ENCODE peak calls at places on chromosomes 6 and 20, in seven cellular contexts. N, L, E, X, O, H and K are unnamed samples.

GRCh38 chr6:12105271-12105670 is 93.2 kb downstream of the HIVEP1 start:
- DNase-seq in N (no peak), L (no peak), E (no peak), X (no peak), O (no peak), H (no peak), K (no peak)

GRCh38 chr6:81790034-81790433 is 37.6 kb upstream of the TENT5A start:
- DNase-seq in N (no peak), L (no peak), E (no peak), X (no peak), O (no peak), H (no peak), K (no peak)

GRCh38 chr6:137240168-137240567 is 21.0 kb upstream of the IFNGR1 start:
- DNase-seq in N (peak; percentile 54), L (no peak), E (peak; percentile 65), X (peak; percentile 98), O (no peak), H (no peak), K (no peak)

GRCh38 chr20:62215020-62215990 is 4.8 kb downstream of the HRH3 start:
- DNase-seq in N (no peak), L (no peak), E (no peak), X (no peak), O (no peak), H (no peak), K (no peak)

GRCh38 chr6:17381429-17382147 is 11.8 kb upstream of the CAP2 start:
- DNase-seq in N (no peak), L (no peak), E (no peak), X (peak; percentile 51), O (no peak), H (no peak), K (no peak)

GRCh38 chr6:75094614-75095321 is 111.1 kb downstream of the COL12A1 start:
- DNase-seq in N (no peak), L (no peak), E (no peak), X (peak; percentile 77), O (no peak), H (no peak), K (no peak)

GRCh38 chr20:54573838-54574237 is 98.4 kb downstream of the DOK5 start:
- DNase-seq in N (peak; percentile 32), L (no peak), E (no peak), X (no peak), O (no peak), H (no peak), K (peak; percentile 53)

GRCh38 chr20:10157539-10157938 is 61.1 kb upstream of the SNAP25 start:
- DNase-seq in N (no peak), L (no peak), E (no peak), X (no peak), O (no peak), H (no peak), K (no peak)

GRCh38 chr6:165571721-165572132 is 91.3 kb downstream of the PDE10A start:
- DNase-seq in N (no peak), L (no peak), E (no peak), X (no peak), O (no peak), H (peak; percentile 17), K (no peak)

GRCh38 chr6:139490482-139490881 is 116.0 kb upstream of the CITED2 start:
- DNase-seq in N (no peak), L (peak; percentile 60), E (no peak), X (no peak), O (no peak), H (no peak), K (no peak)

GRCh38 chr20:39214778-39215177 is 252.6 kb downstream of the DHX35 start:
- DNase-seq in N (no peak), L (no peak), E (no peak), X (no peak), O (no peak), H (no peak), K (no peak)

GRCh38 chr6:55643868-55644267 is 64.9 kb upstream of the HMGCLL1 start:
- DNase-seq in N (no peak), L (no peak), E (no peak), X (peak; percentile 76), O (no peak), H (no peak), K (no peak)

GRCh38 chr6:44335631-44336030 is 6.8 kb upstream of the SPATS1 start:
- DNase-seq in N (no peak), L (no peak), E (no peak), X (no peak), O (no peak), H (no peak), K (no peak)

GRCh38 chr6:167350731-167351655 is 26.1 kb downstream of the TTLL2 start:
- DNase-seq in N (peak; percentile 77), L (no peak), E (peak; percentile 44), X (peak; percentile 49), O (peak; percentile 91), H (peak; percentile 61), K (peak; percentile 52)

GRCh38 chr20:1310087-1310486 is 18.9 kb downstream of the SDCBP2 start:
- DNase-seq in N (no peak), L (no peak), E (no peak), X (no peak), O (no peak), H (no peak), K (no peak)

GRCh38 chr6:158219229-158219628 is 51.1 kb downstream of the GTF2H5 start:
- DNase-seq in N (no peak), L (no peak), E (no peak), X (peak; percentile 96), O (no peak), H (no peak), K (no peak)

GRCh38 chr20:11976966-11977365 is 59.3 kb downstream of the BTBD3 start:
- DNase-seq in N (no peak), L (no peak), E (no peak), X (no peak), O (no peak), H (no peak), K (no peak)

GRCh38 chr6:152552616-152553209 is 84.4 kb downstream of the SYNE1 start:
- DNase-seq in N (peak; percentile 72), L (peak; percentile 37), E (peak; percentile 64), X (peak; percentile 77), O (peak; percentile 2), H (peak; percentile 34), K (peak; percentile 63)

GRCh38 chr20:13285408-13285807 is 64.3 kb downstream of the ISM1 start:
- DNase-seq in N (no peak), L (no peak), E (no peak), X (no peak), O (no peak), H (no peak), K (no peak)

GRCh38 chr20:51749674-51750036 is 18.5 kb downstream of the ATP9A start:
- DNase-seq in N (no peak), L (no peak), E (no peak), X (peak; percentile 79), O (no peak), H (no peak), K (no peak)

GRCh38 chr20:63315982-63316491 is 23.1 kb downstream of the COL20A1 start:
- DNase-seq in N (no peak), L (no peak), E (peak; percentile 20), X (no peak), O (no peak), H (no peak), K (no peak)

GRCh38 chr6:107152633-107153032 is 37.3 kb upstream of the BEND3 start:
- DNase-seq in N (no peak), L (peak; percentile 57), E (no peak), X (no peak), O (no peak), H (no peak), K (no peak)

GRCh38 chr20:60252866-60253265 is 294.6 kb downstream of the CDH26 start:
- DNase-seq in N (no peak), L (no peak), E (no peak), X (no peak), O (no peak), H (no peak), K (no peak)

GRCh38 chr20:19802492-19803158 is 44.6 kb downstream of the RIN2 start:
- DNase-seq in N (no peak), L (peak; percentile 56), E (no peak), X (no peak), O (no peak), H (no peak), K (no peak)

GRCh38 chr6:105504660-105505059 is 101.8 kb upstream of the PREP start:
- DNase-seq in N (peak; percentile 46), L (no peak), E (no peak), X (peak; percentile 19), O (no peak), H (no peak), K (peak; percentile 36)

GRCh38 chr6:71043902-71044301 is 87.0 kb upstream of the B3GAT2 start:
- DNase-seq in N (peak; percentile 22), L (no peak), E (no peak), X (peak; percentile 17), O (no peak), H (no peak), K (no peak)

GRCh38 chr6:148750826-148751225 is 4.0 kb downstream of the UST start:
- DNase-seq in N (peak; percentile 56), L (no peak), E (peak; percentile 54), X (peak; percentile 85), O (no peak), H (no peak), K (peak; percentile 25)

GRCh38 chr20:61940976-61941720 is 124.5 kb downstream of the TAF4 start:
- DNase-seq in N (peak; percentile 25), L (no peak), E (peak; percentile 15), X (no peak), O (no peak), H (no peak), K (no peak)

GRCh38 chr6:138088307-138088744 is 18.9 kb downstream of the PERP start:
- DNase-seq in N (no peak), L (no peak), E (no peak), X (peak; percentile 90), O (no peak), H (no peak), K (no peak)

GRCh38 chr20:20564279-20564678 is 148.2 kb downstream of the RALGAPA2 start:
- DNase-seq in N (no peak), L (no peak), E (no peak), X (no peak), O (no peak), H (no peak), K (no peak)

GRCh38 chr6:169491482-169491881 is 210.3 kb downstream of the WDR27 start:
- DNase-seq in N (no peak), L (no peak), E (no peak), X (no peak), O (no peak), H (no peak), K (no peak)